ENCODE peak calls at places on chromosomes 12 and 14, in five cellular contexts. Y is BJ, Z is fibroblast of the aortic adventitia, E is HL-60, P is hepatic stellate cell. W is an unnamed sample.

GRCh38 chr14:79179985-79180384 is 1009.8 kb downstream of the NRXN3 start:
- DNase-seq in Y (no peak), Z (no peak), E (no peak), P (no peak), W (no peak)

GRCh38 chr12:64566122-64566521 is 44.2 kb upstream of the RASSF3 start:
- DNase-seq in Y (peak), Z (peak), E (no peak), P (no peak), W (no peak)

GRCh38 chr12:31118347-31118830 is 44.7 kb downstream of the DDX11 start:
- DNase-seq in Y (no peak), Z (no peak), E (no peak), P (peak), W (no peak)

GRCh38 chr12:102454808-102455760 is 25.3 kb downstream of the IGF1 start:
- DNase-seq in Y (peak), Z (peak), E (peak), P (no peak), W (no peak)

GRCh38 chr12:6853626-6854025 is 1.7 kb downstream of the USP5 start:
- DNase-seq in Y (no peak), Z (no peak), E (no peak), P (no peak), W (no peak)

GRCh38 chr14:93991212-93991611 is 5.9 kb upstream of the CCDC197 start:
- DNase-seq in Y (no peak), Z (no peak), E (no peak), P (no peak), W (no peak)

GRCh38 chr12:14387472-14387871 is 22.0 kb downstream of the ATF7IP start:
- DNase-seq in Y (no peak), Z (no peak), E (no peak), P (no peak), W (no peak)

GRCh38 chr12:25755681-25756260 is 202.7 kb upstream of the LMNTD1 start:
- DNase-seq in Y (no peak), Z (no peak), E (no peak), P (no peak), W (no peak)

GRCh38 chr14:89699076-89699475 is 255.5 kb downstream of the EFCAB11 start:
- DNase-seq in Y (no peak), Z (no peak), E (no peak), P (no peak), W (peak)

GRCh38 chr12:32820376-32820931 is 64.8 kb upstream of the YARS2 start:
- DNase-seq in Y (no peak), Z (no peak), E (no peak), P (no peak), W (no peak)

GRCh38 chr12:47318963-47319362 is 239.2 kb upstream of the AMIGO2 start:
- DNase-seq in Y (no peak), Z (no peak), E (no peak), P (no peak), W (no peak)

GRCh38 chr14:51351997-51352396 is 112.0 kb downstream of the TMX1 start:
- DNase-seq in Y (no peak), Z (no peak), E (no peak), P (no peak), W (no peak)

GRCh38 chr12:109493090-109493489 is 15.7 kb downstream of the UBE3B start:
- DNase-seq in Y (no peak), Z (no peak), E (no peak), P (no peak), W (no peak)

GRCh38 chr14:33679025-33679424 is 271.8 kb downstream of the EGLN3 start:
- DNase-seq in Y (no peak), Z (no peak), E (no peak), P (no peak), W (no peak)

GRCh38 chr12:14567311-14568195 is at the start of gene PLBD1:
- DNase-seq in Y (no peak), Z (peak), E (no peak), P (no peak), W (peak)

GRCh38 chr12:19045421-19045820 is 84.1 kb upstream of the PLEKHA5 start:
- DNase-seq in Y (no peak), Z (peak), E (no peak), P (no peak), W (no peak)

GRCh38 chr12:16090974-16091373 is 179.8 kb downstream of the DERA start:
- DNase-seq in Y (no peak), Z (no peak), E (no peak), P (no peak), W (no peak)

GRCh38 chr12:63151898-63152700 is 1.1 kb upstream of the AVPR1A start:
- DNase-seq in Y (no peak), Z (peak), E (peak), P (peak), W (peak)

W was measured in lung microvascular endothelial cell.